ENCODE peak calls at places on chromosome 12, in four cellular contexts. J is AG04450; C is IMR-90; B is naive thymus-derived CD8-positive, alpha-beta T cell. K is an unnamed sample.

GRCh38 chr12:96497800-96498199 is 8.4 kb downstream of the CFAP54 start:
- DNase-seq in B (no peak), J (no peak), C (peak), K (no peak)

GRCh38 chr12:110317921-110318320 is 36.9 kb downstream of the ATP2A2 start:
- DNase-seq in B (no peak), C (peak), J (no peak), K (no peak)

GRCh38 chr12:124824195-124824594 is 39.5 kb downstream of the SCARB1 start:
- DNase-seq in J (no peak), B (no peak), C (no peak), K (no peak)

GRCh38 chr12:5085896-5086295 is 42.2 kb downstream of the KCNA5 start:
- DNase-seq in C (peak), B (no peak), J (peak), K (peak)

GRCh38 chr12:109192358-109192757 is 76.0 kb downstream of the ACACB start:
- DNase-seq in C (peak), J (peak), B (no peak), K (peak)

GRCh38 chr12:90978117-90978770 is 23.3 kb upstream of the CCER1 start:
- DNase-seq in J (peak), B (no peak), C (peak), K (peak)

GRCh38 chr12:93368766-93369165 is 9.0 kb upstream of the NUDT4 start:
- DNase-seq in J (no peak), B (no peak), C (no peak), K (no peak)

GRCh38 chr12:59096246-59096645 is 175.9 kb upstream of the LRIG3 start:
- DNase-seq in C (no peak), J (no peak), B (no peak), K (no peak)

GRCh38 chr12:107309020-107309419 is 215.7 kb upstream of the CRY1 start:
- DNase-seq in C (no peak), J (no peak), B (peak), K (no peak)

GRCh38 chr12:16189849-16190248 is 87.6 kb downstream of the SLC15A5 start:
- DNase-seq in C (peak), B (no peak), J (no peak), K (no peak)

GRCh38 chr12:52442600-52443061 is 8.5 kb upstream of the KRT75 start:
- DNase-seq in J (peak), C (peak), B (no peak), K (no peak)

GRCh38 chr12:27284751-27285150 is 40.7 kb downstream of the STK38L start:
- DNase-seq in C (peak), B (no peak), J (no peak), K (peak)

GRCh38 chr12:119183942-119184695 is 5.4 kb downstream of the HSPB8 start:
- DNase-seq in J (no peak), C (no peak), B (no peak), K (no peak)

GRCh38 chr12:44015333-44015941 is 179.6 kb downstream of the TMEM117 start:
- DNase-seq in J (peak), C (peak), B (no peak), K (peak)

GRCh38 chr12:16165506-16165905 is 112.0 kb downstream of the SLC15A5 start:
- DNase-seq in J (peak), C (peak), B (no peak), K (no peak)

GRCh38 chr12:109531411-109531810 is 41.9 kb downstream of the MMAB start:
- DNase-seq in B (peak), J (no peak), C (no peak), K (no peak)

GRCh38 chr12:119686776-119687175 is 18.8 kb downstream of the PRKAB1 start:
- DNase-seq in C (no peak), J (no peak), B (no peak), K (no peak)

GRCh38 chr12:121404734-121405133 is 4.8 kb downstream of the RNF34 start:
- DNase-seq in B (no peak), C (no peak), J (no peak), K (no peak)

GRCh38 chr12:24890048-24890447 is 58.9 kb downstream of the BCAT1 start:
- DNase-seq in J (no peak), C (no peak), B (no peak), K (no peak)

GRCh38 chr12:121799842-121800693 is 3.7 kb upstream of the SETD1B start:
- DNase-seq in B (peak), C (peak), J (peak), K (no peak)

GRCh38 chr12:109994262-109995175 is 1.6 kb downstream of the GIT2 start:
- DNase-seq in J (no peak), B (no peak), C (no peak), K (no peak)

GRCh38 chr12:1808036-1808797 is 12.1 kb upstream of the LRTM2 start:
- DNase-seq in J (no peak), B (peak), C (no peak), K (no peak)

K was measured in BJ.